ENCODE peak calls at places on chromosomes 7 and 10, in seven cellular contexts. H, M, Z, B, C, K and T are unnamed samples.

GRCh38 chr7:18771834-18772566 is 276.5 kb downstream of the HDAC9 start:
- DNase-seq in M (no peak), Z (no peak), K (no peak), C (no peak), H (no peak), B (no peak), T (no peak)

GRCh38 chr10:3774814-3775670 is 10.0 kb downstream of the KLF6 start:
- DNase-seq in M (no peak), C (no peak), K (no peak), B (no peak), H (peak; percentile 85), Z (peak; percentile 95), T (no peak)

GRCh38 chr7:26167293-26167934 is 15.4 kb downstream of the NFE2L3 start:
- DNase-seq in C (no peak), K (peak; percentile 60), B (no peak), H (no peak), Z (no peak), M (no peak), T (no peak)

GRCh38 chr7:77862691-77863090 is 64.1 kb downstream of the PHTF2 start:
- DNase-seq in B (no peak), M (no peak), C (no peak), H (no peak), K (no peak), Z (no peak), T (no peak)

GRCh38 chr7:143341842-143342241 is 20.7 kb downstream of the FAM131B start:
- DNase-seq in K (no peak), H (no peak), C (no peak), B (no peak), Z (no peak), M (no peak), T (no peak)

GRCh38 chr7:111676811-111677210 is 114.5 kb upstream of the IMMP2L start:
- DNase-seq in H (no peak), M (no peak), Z (no peak), C (no peak), B (no peak), K (no peak), T (no peak)

GRCh38 chr7:129401968-129402860 is 32.0 kb upstream of the STRIP2 start:
- DNase-seq in C (no peak), M (no peak), K (peak; percentile 76), H (no peak), Z (no peak), B (peak; percentile 25), T (no peak)

GRCh38 chr7:37901236-37901827 is 15.3 kb downstream of the SFRP4 start:
- DNase-seq in K (peak; percentile 38), M (peak; percentile 74), C (peak; percentile 55), B (peak; percentile 39), Z (peak; percentile 59), H (peak; percentile 74), T (no peak)

GRCh38 chr7:77349141-77349540 is 67.0 kb downstream of the GSAP start:
- DNase-seq in M (no peak), H (peak; percentile 60), B (no peak), C (no peak), Z (peak; percentile 48), K (no peak), T (no peak)

GRCh38 chr10:427746-428519 is 261.5 kb downstream of the DIP2C start:
- DNase-seq in B (no peak), Z (no peak), K (no peak), H (no peak), C (no peak), M (no peak), T (no peak)

GRCh38 chr7:77425151-77426051 is 9.3 kb upstream of the GSAP start:
- DNase-seq in C (peak; percentile 77), Z (peak; percentile 87), H (peak; percentile 54), K (no peak), B (no peak), M (peak; percentile 73), T (peak; percentile 8)

GRCh38 chr10:24701447-24701846 is 22.2 kb downstream of the ARHGAP21 start:
- DNase-seq in M (no peak), Z (peak; percentile 43), B (no peak), K (peak; percentile 74), C (no peak), H (peak; percentile 33), T (no peak)

DNA sequence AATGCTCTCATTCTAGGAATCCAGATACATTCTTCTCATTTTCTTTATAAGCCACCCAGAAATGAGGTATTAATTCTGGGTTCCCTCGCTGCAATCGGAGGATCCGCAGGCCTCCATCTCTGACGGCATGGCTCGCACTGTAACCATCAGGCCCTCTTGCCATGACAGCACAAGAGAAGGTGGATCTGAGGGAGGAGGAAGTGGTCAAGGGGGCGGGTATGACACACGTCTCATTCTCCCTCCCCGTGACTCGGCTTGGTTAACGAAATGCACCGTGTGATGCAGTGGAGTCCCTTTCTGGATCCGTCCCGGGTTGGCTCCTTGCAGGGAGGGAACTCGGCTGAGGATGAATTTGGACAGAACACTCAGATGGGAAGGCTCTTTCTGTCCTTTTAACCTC is 280.2 kb downstream of the TCERG1L start:
- DNase-seq in M (no peak), K (no peak), H (no peak), Z (no peak), C (no peak), B (no peak), T (no peak)
- H3K4me3 ChIP-seq in M (no peak overlapping the region), K (no peak overlapping the region), H (no peak overlapping the region), Z (no peak overlapping the region), C (no peak overlapping the region), B (no peak overlapping the region), T (no peak overlapping the region)

GRCh38 chr7:35729966-35730345 is 35.0 kb upstream of the HERPUD2 start:
- DNase-seq in Z (no peak), C (no peak), H (no peak), K (no peak), B (no peak), M (no peak), T (no peak)

GRCh38 chr7:35727571-35727970 is 32.6 kb upstream of the HERPUD2 start:
- DNase-seq in Z (no peak), B (peak; percentile 62), K (no peak), H (peak; percentile 54), M (no peak), C (no peak), T (no peak)

GRCh38 chr7:35728412-35729060 is 33.6 kb upstream of the HERPUD2 start:
- DNase-seq in B (peak; percentile 29), C (no peak), Z (no peak), H (peak; percentile 42), M (no peak), K (no peak), T (no peak)

GRCh38 chr7:35731349-35731748 is 36.4 kb upstream of the HERPUD2 start:
- DNase-seq in B (no peak), M (no peak), C (no peak), K (no peak), Z (no peak), H (no peak), T (no peak)

DNA sequence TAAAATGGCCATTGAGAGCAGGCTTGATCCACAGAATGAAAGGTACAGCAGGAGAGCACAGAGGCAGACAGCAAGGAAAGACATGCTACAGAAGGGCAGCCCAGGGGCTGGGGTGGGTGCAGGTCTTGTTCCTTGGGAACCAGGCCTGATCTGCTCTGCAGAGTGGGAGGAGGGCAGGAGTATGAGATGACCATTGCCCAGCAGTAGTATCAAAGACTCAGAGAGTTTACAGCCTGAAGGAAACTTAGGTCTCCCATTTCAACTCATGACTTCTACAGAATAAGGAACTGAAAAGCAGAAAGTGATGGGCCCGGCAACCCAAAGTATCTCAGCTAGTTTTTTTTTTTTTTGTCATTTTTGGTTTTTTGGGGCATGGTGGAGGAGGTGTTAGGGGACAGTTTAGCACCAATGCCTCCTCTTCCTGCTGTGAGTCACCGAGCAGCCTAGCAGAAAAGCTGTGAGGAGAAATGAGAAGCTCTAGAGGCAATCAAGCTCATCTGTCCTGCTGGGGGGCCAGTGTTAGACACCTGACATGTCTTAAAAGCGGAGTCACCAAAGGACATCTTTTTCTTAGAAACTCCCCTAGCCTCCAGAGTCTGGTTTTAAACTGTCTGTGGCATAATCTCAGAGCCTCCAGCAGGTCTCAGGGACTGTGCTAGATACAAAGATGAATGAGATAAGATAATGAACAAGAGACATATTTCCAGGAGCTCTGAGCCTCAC is 34.3 kb upstream of the HERPUD2 start:
- DNase-seq in C (no peak), K (peak; percentile 56), H (no peak), M (no peak), B (peak; percentile 94), Z (no peak), T (no peak)
- H3K4me3 ChIP-seq in C (no peak overlapping the region), K (no peak overlapping the region), H (no peak overlapping the region), M (no peak overlapping the region), B (peak overlapping the region; percentile 65), Z (no peak overlapping the region), T (no peak overlapping the region)

GRCh38 chr7:149664176-149664575 is 109.2 kb downstream of the ZNF467 start:
- DNase-seq in Z (no peak), K (no peak), B (no peak), M (no peak), C (no peak), H (no peak), T (no peak)
- H3K4me3 ChIP-seq in Z (no peak overlapping the region), K (no peak overlapping the region), B (no peak overlapping the region), M (no peak overlapping the region), C (no peak overlapping the region), H (no peak overlapping the region), T (no peak overlapping the region)

GRCh38 chr7:149232362-149232761 is 7.1 kb upstream of the ZNF212 start:
- DNase-seq in Z (no peak), M (no peak), H (no peak), K (no peak), C (no peak), B (no peak), T (no peak)
- H3K4me3 ChIP-seq in Z (no peak overlapping the region), M (no peak overlapping the region), H (no peak overlapping the region), K (no peak overlapping the region), C (no peak overlapping the region), B (no peak overlapping the region), T (no peak overlapping the region)

GRCh38 chr10:29590598-29591415 is 44.0 kb downstream of the SVIL start:
- DNase-seq in K (peak; percentile 28), M (peak; percentile 63), H (peak; percentile 81), C (peak; percentile 39), B (peak; percentile 24), Z (peak; percentile 82), T (peak; percentile 55)
- H3K4me3 ChIP-seq in K (no peak overlapping the region), M (no peak overlapping the region), H (no peak overlapping the region), C (no peak overlapping the region), B (no peak overlapping the region), Z (peak overlapping the region; percentile 9), T (peak overlapping the region; percentile 24)

GRCh38 chr10:127149613-127150081 is 46.7 kb downstream of the INSYN2A start:
- DNase-seq in M (peak; percentile 78), Z (no peak), K (no peak), C (no peak), B (no peak), H (peak; percentile 10), T (no peak)
- H3K4me3 ChIP-seq in M (no peak overlapping the region), Z (no peak overlapping the region), K (no peak overlapping the region), C (no peak overlapping the region), B (no peak overlapping the region), H (no peak overlapping the region), T (no peak overlapping the region)

DNA sequence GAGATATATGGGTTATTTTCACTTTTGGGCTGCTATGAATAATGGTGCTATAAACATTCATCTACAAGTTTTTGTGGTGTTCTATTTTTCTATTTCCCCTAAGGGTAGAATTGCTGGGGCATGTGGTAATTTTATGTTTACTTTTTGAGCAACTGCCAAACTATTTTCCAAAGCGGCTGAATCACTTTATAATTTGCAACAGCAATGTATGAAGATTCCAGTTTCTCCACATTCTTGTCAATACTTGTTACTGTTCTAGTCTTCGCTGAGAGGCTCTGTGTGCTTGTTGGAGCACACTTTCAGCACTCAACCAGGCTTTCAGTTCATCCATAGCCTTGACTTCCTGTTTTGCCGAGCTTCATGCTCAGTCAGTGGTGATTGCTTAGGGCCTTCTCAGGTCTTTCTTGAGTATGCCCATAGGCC is 39.0 kb downstream of the ADK start:
- DNase-seq in C (no peak), Z (peak; percentile 92), B (peak; percentile 78), M (no peak), K (peak; percentile 58), H (peak; percentile 80), T (peak; percentile 70)
- H3K4me3 ChIP-seq in C (no peak overlapping the region), Z (peak overlapping the region; percentile 44), B (peak overlapping the region; percentile 50), M (no peak overlapping the region), K (peak overlapping the region; percentile 17), H (no peak overlapping the region), T (peak overlapping the region; percentile 50)

GRCh38 chr10:43228783-43229207 is 38.1 kb downstream of the RASGEF1A start:
- DNase-seq in H (no peak), B (no peak), Z (no peak), K (no peak), C (no peak), M (no peak), T (no peak)
- H3K4me3 ChIP-seq in H (no peak overlapping the region), B (no peak overlapping the region), Z (no peak overlapping the region), K (no peak overlapping the region), C (peak overlapping the region; percentile 76), M (peak overlapping the region; percentile 75), T (no peak overlapping the region)